ENCODE peak calls at places on chromosomes 3 and 15, in nine cellular contexts. A, P, K, E, Z, W, H, G and T are unnamed samples.

GRCh38 chr3:182491571-182491970 is 301.7 kb upstream of the ATP11B start:
- DNase-seq in A (no peak), P (no peak), K (no peak), E (no peak), Z (no peak), W (no peak), H (no peak), G (no peak), T (no peak)

GRCh38 chr15:59741274-59741906 is 52.3 kb upstream of the BNIP2 start:
- DNase-seq in A (no peak), P (no peak), K (peak), E (peak), Z (peak), W (no peak), H (no peak), G (no peak), T (peak)

GRCh38 chr3:52834871-52835501 is at the start of gene MUSTN1:
- DNase-seq in A (peak), P (no peak), K (no peak), E (peak), Z (peak), W (no peak), H (peak), G (peak), T (no peak)

GRCh38 chr15:26260517-26261133 is 397.5 kb upstream of the ATP10A start:
- DNase-seq in A (peak), P (peak), K (no peak), E (peak), Z (no peak), W (no peak), H (no peak), G (no peak), T (peak)

GRCh38 chr3:129249284-129250065 is at the start of gene COPG1:
- DNase-seq in A (peak), P (peak), K (peak), E (peak), Z (peak), W (peak), H (peak), G (peak), T (peak)

GRCh38 chr3:25468866-25469319 is 40.8 kb downstream of the RARB start:
- DNase-seq in A (no peak), P (no peak), K (no peak), E (peak), Z (peak), W (peak), H (peak), G (peak), T (no peak)

GRCh38 chr3:22269827-22270226 is 518.8 kb upstream of the ZNF385D start:
- DNase-seq in A (no peak), P (no peak), K (no peak), E (peak), Z (peak), W (no peak), H (peak), G (no peak), T (peak)

GRCh38 chr3:59480486-59480995 is 430.7 kb upstream of the CFAP20DC start:
- DNase-seq in A (peak), P (no peak), K (peak), E (peak), Z (peak), W (no peak), H (no peak), G (no peak), T (no peak)

GRCh38 chr3:189515916-189516531 is 115.2 kb upstream of the TP63 start:
- DNase-seq in A (no peak), P (no peak), K (no peak), E (no peak), Z (no peak), W (no peak), H (no peak), G (no peak), T (no peak)

GRCh38 chr15:65395567-65396185 is 17.9 kb upstream of the IGDCC3 start:
- DNase-seq in A (no peak), P (no peak), K (no peak), E (no peak), Z (no peak), W (no peak), H (no peak), G (no peak), T (no peak)

GRCh38 chr3:52278510-52279069 is at the start of gene WDR82:
- DNase-seq in A (peak), P (peak), K (peak), E (peak), Z (peak), W (peak), H (peak), G (peak), T (peak)

GRCh38 chr3:156290917-156291268 is 170.5 kb downstream of the KCNAB1 start:
- DNase-seq in A (no peak), P (no peak), K (no peak), E (no peak), Z (no peak), W (no peak), H (no peak), G (no peak), T (no peak)

GRCh38 chr15:68113273-68113672 is 59.2 kb downstream of the PIAS1 start:
- DNase-seq in A (peak), P (no peak), K (no peak), E (peak), Z (peak), W (no peak), H (no peak), G (no peak), T (no peak)

GRCh38 chr3:153209596-153209995 is 47.6 kb downstream of the RAP2B start:
- DNase-seq in A (peak), P (no peak), K (peak), E (peak), Z (peak), W (no peak), H (peak), G (peak), T (peak)

GRCh38 chr3:72977060-72977459 is 19.6 kb upstream of the PPP4R2 start:
- DNase-seq in A (peak), P (no peak), K (no peak), E (peak), Z (peak), W (no peak), H (no peak), G (no peak), T (no peak)

GRCh38 chr3:138079901-138080300 is 35.5 kb downstream of the DZIP1L start:
- DNase-seq in A (peak), P (no peak), K (no peak), E (no peak), Z (no peak), W (no peak), H (no peak), G (no peak), T (no peak)

GRCh38 chr15:33801954-33802353 is 166.3 kb upstream of the CHRM5 start:
- DNase-seq in A (no peak), P (no peak), K (no peak), E (no peak), Z (no peak), W (no peak), H (no peak), G (no peak), T (no peak)

GRCh38 chr3:125960066-125960424 is 8.9 kb upstream of the ROPN1B start:
- DNase-seq in A (no peak), P (no peak), K (no peak), E (no peak), Z (no peak), W (no peak), H (peak), G (no peak), T (no peak)

GRCh38 chr3:116394365-116394764 is 50.9 kb downstream of the LSAMP start:
- DNase-seq in A (no peak), P (no peak), K (no peak), E (no peak), Z (no peak), W (no peak), H (no peak), G (no peak), T (no peak)

GRCh38 chr15:35293353-35294130 is 208.4 kb upstream of the NANOGP8 start:
- DNase-seq in A (peak), P (no peak), K (no peak), E (peak), Z (peak), W (no peak), H (no peak), G (no peak), T (peak)

GRCh38 chr3:13111173-13111873 is 38.1 kb upstream of the IQSEC1 start:
- DNase-seq in A (no peak), P (no peak), K (no peak), E (no peak), Z (no peak), W (peak), H (no peak), G (no peak), T (peak)

GRCh38 chr3:195905970-195906864 is 2.1 kb downstream of the TNK2 start:
- DNase-seq in A (peak), P (no peak), K (no peak), E (no peak), Z (no peak), W (peak), H (no peak), G (no peak), T (no peak)

GRCh38 chr15:68391084-68391483 is 40.9 kb downstream of the ITGA11 start:
- DNase-seq in A (no peak), P (peak), K (no peak), E (no peak), Z (no peak), W (no peak), H (no peak), G (no peak), T (no peak)

GRCh38 chr15:42059661-42060476 is 34.5 kb downstream of the PLA2G4D start:
- DNase-seq in A (peak), P (peak), K (no peak), E (peak), Z (peak), W (peak), H (no peak), G (peak), T (peak)

GRCh38 chr3:127860223-127860622 is 37.9 kb upstream of the MGLL start:
- DNase-seq in A (no peak), P (no peak), K (no peak), E (no peak), Z (no peak), W (no peak), H (no peak), G (no peak), T (no peak)

GRCh38 chr3:137052298-137052697 is 94.5 kb downstream of the IL20RB start:
- DNase-seq in A (no peak), P (no peak), K (no peak), E (no peak), Z (no peak), W (no peak), H (no peak), G (no peak), T (no peak)

GRCh38 chr3:71309342-71309741 is 274.2 kb downstream of the FOXP1 start:
- DNase-seq in A (no peak), P (no peak), K (peak), E (no peak), Z (no peak), W (no peak), H (no peak), G (no peak), T (no peak)

GRCh38 chr3:12995389-12996180 is 77.6 kb downstream of the IQSEC1 start:
- DNase-seq in A (no peak), P (no peak), K (no peak), E (no peak), Z (no peak), W (no peak), H (peak), G (no peak), T (no peak)

GRCh38 chr3:13235079-13235478 is 161.8 kb upstream of the IQSEC1 start:
- DNase-seq in A (no peak), P (no peak), K (no peak), E (no peak), Z (no peak), W (no peak), H (no peak), G (no peak), T (peak)

GRCh38 chr3:57065588-57065987 is 5.1 kb downstream of the SPATA12 start:
- DNase-seq in A (peak), P (no peak), K (no peak), E (no peak), Z (no peak), W (no peak), H (no peak), G (no peak), T (no peak)

GRCh38 chr15:92915766-92916435 is 15.8 kb downstream of the CHD2 start:
- DNase-seq in A (peak), P (no peak), K (no peak), E (no peak), Z (no peak), W (no peak), H (no peak), G (no peak), T (no peak)

GRCh38 chr3:12601072-12601471 is 44.2 kb downstream of the MKRN2 start:
- DNase-seq in A (no peak), P (no peak), K (no peak), E (peak), Z (peak), W (no peak), H (no peak), G (no peak), T (no peak)

GRCh38 chr15:79171320-79172031 is 80.9 kb upstream of the RASGRF1 start:
- DNase-seq in A (no peak), P (no peak), K (no peak), E (no peak), Z (no peak), W (no peak), H (no peak), G (no peak), T (no peak)
- TF ChIP-seq CTCF in A (no peak), P (no peak), K (no peak), E (no peak), Z (no peak), W (no peak), H (no peak), G (no peak), T (no peak)

GRCh38 chr3:39184081-39184967 is 8.1 kb downstream of the XIRP1 start:
- DNase-seq in A (no peak), P (no peak), K (no peak), E (no peak), Z (no peak), W (no peak), H (peak), G (no peak), T (no peak)
- TF ChIP-seq CTCF in A (no peak), P (no peak), K (no peak), E (no peak), Z (no peak), W (no peak), H (no peak), G (no peak), T (no peak)

GRCh38 chr3:62332771-62333381 is 40.5 kb downstream of the FEZF2 start:
- DNase-seq in A (peak), P (no peak), K (no peak), E (peak), Z (peak), W (no peak), H (no peak), G (no peak), T (peak)
- TF ChIP-seq CTCF in A (peak), P (peak), K (peak), E (peak), Z (peak), W (no peak), H (peak), G (peak), T (peak)

DNA sequence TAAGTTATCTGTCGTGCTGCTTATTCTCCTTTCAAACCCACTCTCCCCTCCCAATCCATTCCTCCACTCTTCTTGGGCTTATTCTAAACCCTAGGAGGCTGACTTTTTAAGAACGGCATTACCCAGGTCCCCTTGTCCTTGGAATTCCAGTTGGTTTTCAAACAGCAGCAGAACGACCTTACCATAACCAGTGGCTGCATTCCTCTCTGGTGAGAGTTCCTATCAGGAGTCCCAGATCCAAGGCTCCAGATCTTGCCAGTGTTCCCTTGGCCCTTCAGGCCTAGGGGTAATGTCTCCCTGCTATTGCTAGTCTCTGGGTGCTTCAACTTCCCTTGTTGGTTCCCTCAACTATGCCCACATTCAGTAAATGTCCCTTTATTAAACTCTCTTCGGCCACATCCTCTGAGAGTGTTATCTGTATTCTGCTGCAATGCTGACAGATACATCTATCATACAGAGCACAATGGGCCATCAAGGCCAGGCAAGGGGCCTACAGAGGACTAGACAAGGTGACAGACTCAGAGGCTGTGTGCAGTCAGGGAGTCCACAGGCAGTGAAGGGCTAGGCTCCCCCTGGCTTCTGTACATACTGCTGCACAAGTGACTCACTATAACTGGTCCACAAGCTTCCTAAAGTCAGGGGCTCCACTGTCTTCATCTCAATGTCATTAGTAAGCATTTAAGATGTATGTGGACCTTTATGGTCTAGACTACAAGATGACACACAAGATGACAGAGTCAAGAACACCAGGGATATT is 10.1 kb downstream of the LYSMD2 start:
- DNase-seq in A (peak), P (no peak), K (no peak), E (no peak), Z (peak), W (no peak), H (no peak), G (no peak), T (no peak)
- TF ChIP-seq CTCF in A (peak), P (no peak), K (peak), E (peak), Z (peak), W (no peak), H (no peak), G (no peak), T (no peak)

GRCh38 chr15:28981921-28982320 is 96.1 kb downstream of the APBA2 start:
- DNase-seq in A (no peak), P (no peak), K (no peak), E (no peak), Z (no peak), W (no peak), H (no peak), G (no peak), T (no peak)

GRCh38 chr15:28982886-28983285 is 97.1 kb downstream of the APBA2 start:
- DNase-seq in A (no peak), P (no peak), K (no peak), E (no peak), Z (no peak), W (no peak), H (no peak), G (no peak), T (no peak)

GRCh38 chr15:28985691-28986090 is 99.9 kb downstream of the APBA2 start:
- DNase-seq in A (no peak), P (no peak), K (no peak), E (no peak), Z (no peak), W (no peak), H (no peak), G (no peak), T (no peak)

GRCh38 chr15:28984421-28985375 is 98.9 kb downstream of the APBA2 start:
- DNase-seq in A (peak), P (no peak), K (no peak), E (peak), Z (peak), W (no peak), H (no peak), G (no peak), T (no peak)

DNA sequence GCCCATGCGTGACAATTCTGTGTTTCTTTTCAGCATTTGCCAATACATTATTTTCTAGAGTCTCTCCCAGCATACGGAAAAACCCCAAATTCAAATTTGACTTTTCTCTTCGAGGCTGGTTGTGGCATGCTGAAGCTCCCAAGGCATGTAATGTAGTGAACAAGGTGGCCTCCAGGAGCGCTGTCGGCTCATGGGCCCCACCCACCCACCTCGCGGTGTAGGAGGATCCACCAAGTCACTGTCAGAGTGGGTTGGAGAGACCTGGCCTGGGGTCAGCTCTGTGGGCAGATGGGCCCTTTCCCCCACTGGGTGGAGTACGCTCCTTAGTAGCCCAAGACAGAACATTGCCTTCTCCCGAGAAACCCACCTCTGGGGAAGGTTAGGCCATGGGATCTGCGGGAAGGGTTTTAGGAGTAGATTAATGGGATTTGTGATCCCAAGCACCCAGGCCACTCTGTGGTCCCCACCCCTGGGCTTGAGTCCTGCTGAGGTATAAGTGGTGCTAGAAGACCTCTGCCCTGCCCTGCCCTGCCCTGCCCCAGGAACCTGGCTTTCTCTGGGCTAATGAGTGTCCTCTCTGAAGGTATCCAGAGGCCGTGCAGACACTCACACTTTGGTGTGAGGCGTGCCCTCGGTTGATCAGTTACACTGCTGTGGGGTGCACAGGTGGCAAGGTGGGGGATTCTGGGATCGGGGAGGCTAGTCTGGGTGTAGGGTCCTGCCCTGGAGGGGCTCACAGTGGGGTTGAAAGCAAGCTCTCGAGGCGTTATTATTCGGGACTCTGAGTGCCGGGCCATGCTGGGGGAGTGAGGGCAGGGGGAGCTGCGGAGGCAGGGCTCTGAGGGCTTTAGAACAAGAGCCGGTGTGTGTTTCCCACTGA is 97.9 kb downstream of the APBA2 start:
- DNase-seq in A (no peak), P (no peak), K (no peak), E (no peak), Z (no peak), W (no peak), H (no peak), G (no peak), T (no peak)
- TF ChIP-seq CTCF in A (no peak), P (no peak), K (no peak), E (no peak), Z (no peak), W (no peak), H (no peak), G (no peak), T (no peak)

DNA sequence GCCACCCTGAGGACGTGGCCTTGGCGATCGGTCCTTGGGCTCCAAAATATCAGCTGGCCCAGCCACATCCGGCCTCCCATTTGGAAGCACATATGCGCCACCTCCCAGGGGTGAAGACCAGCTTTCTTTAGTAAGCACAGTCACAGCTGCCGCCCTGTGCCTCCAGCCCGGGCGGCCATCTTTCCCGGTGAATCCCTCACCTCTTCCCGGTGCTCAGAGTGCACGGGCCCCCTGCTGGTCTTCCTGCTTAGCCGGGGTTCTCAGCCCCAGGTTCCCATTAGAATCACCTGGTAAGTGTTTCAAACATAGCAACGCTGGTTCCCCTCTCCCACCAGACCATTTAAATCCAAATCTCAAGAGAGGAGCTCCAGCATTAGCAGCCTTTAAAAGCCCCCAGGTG is 232.2 kb downstream of the VPS13C start:
- DNase-seq in A (no peak), P (no peak), K (no peak), E (no peak), Z (no peak), W (no peak), H (no peak), G (no peak), T (no peak)
- TF ChIP-seq CTCF in A (no peak), P (no peak), K (peak), E (no peak), Z (peak), W (no peak), H (no peak), G (no peak), T (no peak)

GRCh38 chr3:10390641-10391373 is 69.9 kb upstream of the SEC13 start:
- DNase-seq in A (no peak), P (no peak), K (no peak), E (no peak), Z (no peak), W (no peak), H (no peak), G (no peak), T (no peak)

GRCh38 chr3:10393514-10393913 is 72.6 kb upstream of the SEC13 start:
- DNase-seq in A (no peak), P (no peak), K (no peak), E (no peak), Z (no peak), W (no peak), H (no peak), G (no peak), T (no peak)

GRCh38 chr3:10392906-10393461 is 72.1 kb upstream of the SEC13 start:
- DNase-seq in A (no peak), P (no peak), K (no peak), E (no peak), Z (no peak), W (no peak), H (no peak), G (no peak), T (no peak)

GRCh38 chr3:10391391-10391790 is 70.5 kb upstream of the SEC13 start:
- DNase-seq in A (no peak), P (no peak), K (no peak), E (no peak), Z (no peak), W (no peak), H (no peak), G (no peak), T (no peak)

GRCh38 chr3:10392244-10392643 is 71.3 kb upstream of the SEC13 start:
- DNase-seq in A (no peak), P (no peak), K (no peak), E (no peak), Z (no peak), W (no peak), H (no peak), G (no peak), T (no peak)
- TF ChIP-seq CTCF in A (peak), P (no peak), K (no peak), E (no peak), Z (no peak), W (no peak), H (no peak), G (no peak), T (no peak)